ENCODE peak calls at places on chromosomes 2 and 18, in eight cellular contexts. U, E, K, Q, W, F, Y and L are unnamed samples.

GRCh38 chr2:105744909-105745853 is at the start of gene NCK2:
- DNase-seq in U (no peak), E (peak), K (peak), Q (peak), W (no peak), F (no peak), Y (peak), L (no peak)

GRCh38 chr2:36478332-36478738 is 119.6 kb downstream of the FEZ2 start:
- DNase-seq in U (peak), E (peak), K (no peak), Q (peak), W (no peak), F (peak), Y (no peak), L (no peak)

GRCh38 chr2:188713961-188714360 is 260.2 kb upstream of the COL3A1 start:
- DNase-seq in U (no peak), E (no peak), K (no peak), Q (no peak), W (no peak), F (no peak), Y (no peak), L (no peak)

GRCh38 chr2:188512456-188512855 is 220.8 kb downstream of the GULP1 start:
- DNase-seq in U (no peak), E (peak), K (no peak), Q (peak), W (no peak), F (no peak), Y (peak), L (no peak)

GRCh38 chr2:212711851-212712250 is 173.2 kb upstream of the ERBB4 start:
- DNase-seq in U (no peak), E (peak), K (no peak), Q (peak), W (no peak), F (no peak), Y (no peak), L (no peak)

GRCh38 chr2:23380562-23381065 is 4.4 kb upstream of the KLHL29 start:
- DNase-seq in U (peak), E (no peak), K (peak), Q (peak), W (no peak), F (no peak), Y (peak), L (no peak)

GRCh38 chr2:236568068-236568921 is 1.3 kb upstream of the ACKR3 start:
- DNase-seq in U (peak), E (no peak), K (peak), Q (peak), W (peak), F (peak), Y (peak), L (no peak)

GRCh38 chr18:25010623-25011374 is 341.2 kb downstream of the ZNF521 start:
- DNase-seq in U (no peak), E (peak), K (no peak), Q (no peak), W (no peak), F (no peak), Y (no peak), L (no peak)

GRCh38 chr2:2328847-2329246 is 2.2 kb downstream of the MYT1L start:
- DNase-seq in U (no peak), E (no peak), K (peak), Q (no peak), W (peak), F (no peak), Y (no peak), L (no peak)

GRCh38 chr2:223058952-223059716 is 7.1 kb downstream of the KCNE4 start:
- DNase-seq in U (no peak), E (peak), K (no peak), Q (peak), W (no peak), F (no peak), Y (no peak), L (no peak)

GRCh38 chr2:28088970-28089369 is 198.4 kb downstream of the BABAM2 start:
- DNase-seq in U (no peak), E (peak), K (no peak), Q (peak), W (no peak), F (no peak), Y (no peak), L (no peak)

GRCh38 chr18:32380559-32380958 is 90.1 kb downstream of the GAREM1 start:
- DNase-seq in U (no peak), E (peak), K (no peak), Q (peak), W (no peak), F (no peak), Y (no peak), L (no peak)
- TF ChIP-seq CTCF in U (no peak), E (no peak), K (no peak), Q (no peak), W (no peak), F (no peak), Y (no peak), L (no peak)

GRCh38 chr18:64097497-64097896 is 51.4 kb downstream of the LINC00305 start:
- DNase-seq in U (no peak), E (no peak), K (no peak), Q (peak), W (no peak), F (no peak), Y (no peak), L (no peak)
- TF ChIP-seq CTCF in U (peak), E (no peak), K (no peak), Q (no peak), W (peak), F (no peak), Y (no peak), L (no peak)

GRCh38 chr18:43620936-43621335 is 343.6 kb upstream of the SYT4 start:
- DNase-seq in U (no peak), E (peak), K (no peak), Q (peak), W (no peak), F (no peak), Y (peak), L (no peak)
- TF ChIP-seq CTCF in U (peak), E (peak), K (no peak), Q (peak), W (peak), F (peak), Y (peak), L (no peak)

DNA sequence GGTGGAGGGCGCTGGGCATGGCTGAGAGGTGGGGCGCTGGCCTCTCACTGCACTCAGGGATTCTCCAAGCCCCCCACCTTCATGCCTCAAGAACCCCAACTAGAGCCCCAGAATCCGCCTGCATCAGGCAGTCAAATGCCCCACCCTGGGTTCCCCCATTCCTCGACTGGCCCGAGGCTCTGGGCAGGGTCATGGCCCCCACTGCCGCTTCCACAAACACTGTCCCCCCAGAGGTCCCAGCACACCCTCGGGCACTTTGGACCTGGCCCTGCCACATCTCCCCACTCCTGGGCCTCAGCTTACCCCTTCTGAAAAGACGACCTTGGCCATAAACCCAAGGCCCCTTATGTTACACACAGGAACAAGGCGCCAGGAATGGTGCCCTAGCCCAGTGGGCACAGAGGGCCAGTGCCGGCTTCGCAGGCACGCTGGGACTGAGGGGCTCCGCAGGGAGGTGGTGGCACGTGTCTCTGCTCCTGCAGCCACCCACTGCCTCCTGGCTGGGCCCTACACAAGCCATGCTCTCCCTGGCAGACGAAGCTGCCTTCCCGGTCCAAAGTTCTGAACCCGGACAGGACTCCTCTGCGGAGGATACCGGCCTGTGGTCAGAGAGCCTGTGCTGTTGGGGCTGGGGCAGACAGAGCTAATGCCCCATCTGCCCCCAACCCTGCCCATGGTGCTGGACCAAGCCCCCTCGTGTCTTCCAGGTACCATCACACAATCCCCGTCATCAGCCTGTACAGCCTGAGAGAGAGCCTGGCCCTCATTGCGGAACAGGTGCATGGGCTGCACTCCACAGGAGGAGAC is 6.8 kb downstream of the AGXT start:
- DNase-seq in U (no peak), E (no peak), K (no peak), Q (no peak), W (no peak), F (no peak), Y (no peak), L (no peak)
- TF ChIP-seq CTCF in U (no peak), E (no peak), K (no peak), Q (no peak), W (no peak), F (no peak), Y (no peak), L (no peak)

GRCh38 chr2:14907014-14907612 is 274.6 kb downstream of the LRATD1 start:
- DNase-seq in U (no peak), E (no peak), K (no peak), Q (no peak), W (no peak), F (no peak), Y (peak), L (no peak)
- TF ChIP-seq CTCF in U (no peak), E (no peak), K (no peak), Q (no peak), W (no peak), F (no peak), Y (peak), L (no peak)

DNA sequence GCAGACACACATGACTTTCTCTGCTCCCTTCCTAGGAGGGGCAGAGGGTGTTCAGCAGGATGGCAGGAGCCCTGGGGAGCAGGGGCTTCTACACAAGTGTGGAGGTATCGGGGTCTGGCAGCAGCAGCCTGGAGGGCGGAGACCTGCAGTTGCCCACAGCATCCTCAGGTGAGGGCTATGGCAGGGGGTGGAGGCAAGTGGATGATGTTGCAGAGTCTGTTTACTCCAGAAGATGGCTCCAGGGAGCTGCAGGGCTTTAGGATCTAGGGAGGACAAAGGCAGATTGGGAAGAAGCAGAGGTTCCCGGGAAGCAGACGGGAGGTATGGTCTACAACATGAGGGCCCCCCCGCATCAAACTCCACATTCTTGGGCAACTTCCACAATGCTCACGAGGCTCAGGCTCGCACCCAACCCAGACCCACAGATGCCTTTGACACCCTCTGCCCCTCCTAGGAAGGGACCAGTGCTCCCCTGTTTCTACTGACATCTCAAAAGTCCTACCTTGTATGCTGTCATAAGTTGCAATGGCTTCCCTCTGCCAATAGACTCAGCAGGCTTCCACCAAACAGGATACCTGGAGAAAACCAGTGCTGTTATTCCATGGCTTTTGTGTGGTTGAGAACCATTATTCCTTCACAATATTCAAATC is 12.0 kb upstream of the ATP6V1C2 start:
- DNase-seq in U (no peak), E (peak), K (no peak), Q (peak), W (no peak), F (no peak), Y (no peak), L (no peak)
- TF ChIP-seq CTCF in U (peak), E (peak), K (no peak), Q (peak), W (no peak), F (no peak), Y (peak), L (no peak)

GRCh38 chr2:201114846-201115245 is 1.1 kb upstream of the CFLAR start:
- DNase-seq in U (no peak), E (peak), K (no peak), Q (peak), W (no peak), F (no peak), Y (no peak), L (no peak)

GRCh38 chr2:201118121-201118956 is 2.4 kb downstream of the CFLAR start:
- DNase-seq in U (peak), E (peak), K (peak), Q (peak), W (peak), F (peak), Y (peak), L (peak)

GRCh38 chr2:201118957-201119848 is 3.2 kb downstream of the CFLAR start:
- DNase-seq in U (no peak), E (peak), K (peak), Q (peak), W (no peak), F (no peak), Y (peak), L (no peak)

GRCh38 chr2:201116115-201116958 is at the start of gene CFLAR:
- DNase-seq in U (peak), E (peak), K (peak), Q (peak), W (peak), F (peak), Y (peak), L (no peak)

GRCh38 chr2:201116959-201117734 is 1.2 kb downstream of the CFLAR start:
- DNase-seq in U (peak), E (peak), K (peak), Q (peak), W (no peak), F (peak), Y (peak), L (no peak)
- TF ChIP-seq CTCF in U (peak), E (peak), K (peak), Q (peak), W (no peak), F (no peak), Y (peak), L (no peak)

GRCh38 chr2:183195998-183196409 is 71.8 kb downstream of the NUP35 start:
- DNase-seq in U (no peak), E (no peak), K (no peak), Q (no peak), W (no peak), F (no peak), Y (no peak), L (no peak)

GRCh38 chr2:183195397-183195796 is 71.2 kb downstream of the NUP35 start:
- DNase-seq in U (no peak), E (no peak), K (no peak), Q (no peak), W (no peak), F (no peak), Y (no peak), L (no peak)

GRCh38 chr2:183192343-183192742 is 68.1 kb downstream of the NUP35 start:
- DNase-seq in U (no peak), E (no peak), K (no peak), Q (no peak), W (no peak), F (no peak), Y (no peak), L (no peak)

DNA sequence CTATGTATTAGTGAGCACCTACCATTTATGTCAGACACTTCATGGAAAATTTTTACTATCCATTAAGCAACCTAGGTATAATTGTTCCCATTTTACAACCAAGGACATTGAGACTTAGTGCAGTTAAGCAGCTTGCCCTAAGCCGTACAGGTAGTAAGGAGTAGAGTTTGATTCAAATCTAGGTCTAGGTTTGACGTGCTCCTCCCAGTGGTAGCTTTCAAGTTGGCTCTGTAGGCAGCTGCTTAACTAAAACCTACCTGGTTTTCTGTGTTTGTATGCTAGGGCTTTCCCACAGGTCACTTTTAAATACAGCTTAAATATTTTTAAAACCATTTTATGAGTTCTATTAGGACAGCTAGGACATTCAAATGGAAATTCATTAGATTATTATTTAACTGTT is 69.7 kb downstream of the NUP35 start:
- DNase-seq in U (no peak), E (no peak), K (no peak), Q (no peak), W (no peak), F (no peak), Y (no peak), L (no peak)
- TF ChIP-seq CTCF in U (no peak), E (no peak), K (no peak), Q (no peak), W (no peak), F (no peak), Y (no peak), L (no peak)